ENCODE peak calls at places on chromosomes 13 and 19, in seven cellular contexts. One of them, this sample, is unnamed.

GRCh38 chr13:105543742-105544141 is 991.7 kb downstream of the EFNB2 start:
- DNase-seq in iris pigment epithelial cell: peak
- DNase-seq in progenitor cell of endocrine pancreas: no peak
- DNase-seq in HTR-8/SVneo: no peak
- DNase-seq in left lung: no peak
- DNase-seq in AG10803: no peak
- DNase-seq in glutamatergic neuron: no peak
- DNase-seq in this sample: no peak

GRCh38 chr19:17775245-17775927 is 19.6 kb upstream of the B3GNT3 start:
- DNase-seq in iris pigment epithelial cell: peak
- DNase-seq in progenitor cell of endocrine pancreas: peak
- DNase-seq in HTR-8/SVneo: peak
- DNase-seq in left lung: no peak
- DNase-seq in AG10803: peak
- DNase-seq in glutamatergic neuron: peak
- DNase-seq in this sample: peak

GRCh38 chr19:18866800-18867123 is 29.2 kb downstream of the CERS1 start:
- DNase-seq in iris pigment epithelial cell: no peak
- DNase-seq in progenitor cell of endocrine pancreas: no peak
- DNase-seq in HTR-8/SVneo: no peak
- DNase-seq in left lung: no peak
- DNase-seq in AG10803: no peak
- DNase-seq in glutamatergic neuron: no peak
- DNase-seq in this sample: no peak

GRCh38 chr19:19627716-19628498 is at the start of gene LPAR2:
- DNase-seq in iris pigment epithelial cell: no peak
- DNase-seq in progenitor cell of endocrine pancreas: peak
- DNase-seq in HTR-8/SVneo: no peak
- DNase-seq in left lung: peak
- DNase-seq in AG10803: no peak
- DNase-seq in glutamatergic neuron: peak
- DNase-seq in this sample: peak

GRCh38 chr19:1161716-1162115 is 12.4 kb downstream of the SBNO2 start:
- DNase-seq in iris pigment epithelial cell: peak
- DNase-seq in progenitor cell of endocrine pancreas: no peak
- DNase-seq in HTR-8/SVneo: no peak
- DNase-seq in left lung: peak
- DNase-seq in AG10803: no peak
- DNase-seq in glutamatergic neuron: no peak
- DNase-seq in this sample: peak

GRCh38 chr13:21689097-21689496 is 18.2 kb downstream of the FGF9 start:
- DNase-seq in iris pigment epithelial cell: no peak
- DNase-seq in progenitor cell of endocrine pancreas: no peak
- DNase-seq in HTR-8/SVneo: no peak
- DNase-seq in left lung: no peak
- DNase-seq in AG10803: no peak
- DNase-seq in glutamatergic neuron: no peak
- DNase-seq in this sample: no peak

GRCh38 chr19:40695881-40696280 is 5.4 kb upstream of the NUMBL start:
- DNase-seq in iris pigment epithelial cell: no peak
- DNase-seq in progenitor cell of endocrine pancreas: no peak
- DNase-seq in HTR-8/SVneo: no peak
- DNase-seq in left lung: no peak
- DNase-seq in AG10803: no peak
- DNase-seq in glutamatergic neuron: no peak
- DNase-seq in this sample: no peak

GRCh38 chr19:8004723-8005513 is 523 bp downstream of the ELAVL1 start:
- DNase-seq in iris pigment epithelial cell: peak
- DNase-seq in progenitor cell of endocrine pancreas: no peak
- DNase-seq in HTR-8/SVneo: no peak
- DNase-seq in left lung: peak
- DNase-seq in AG10803: peak
- DNase-seq in glutamatergic neuron: peak
- DNase-seq in this sample: no peak

GRCh38 chr13:69010789-69011188 is 1096.8 kb upstream of the ATXN8OS start:
- DNase-seq in iris pigment epithelial cell: no peak
- DNase-seq in progenitor cell of endocrine pancreas: no peak
- DNase-seq in HTR-8/SVneo: no peak
- DNase-seq in left lung: no peak
- DNase-seq in AG10803: no peak
- DNase-seq in glutamatergic neuron: no peak
- DNase-seq in this sample: no peak

GRCh38 chr19:29854033-29854432 is 42.2 kb downstream of the CCNE1 start:
- DNase-seq in iris pigment epithelial cell: no peak
- DNase-seq in progenitor cell of endocrine pancreas: no peak
- DNase-seq in HTR-8/SVneo: no peak
- DNase-seq in left lung: no peak
- DNase-seq in AG10803: no peak
- DNase-seq in glutamatergic neuron: no peak
- DNase-seq in this sample: no peak

GRCh38 chr13:111415765-111416164 is 95.3 kb downstream of the TEX29 start:
- DNase-seq in iris pigment epithelial cell: no peak
- DNase-seq in progenitor cell of endocrine pancreas: no peak
- DNase-seq in HTR-8/SVneo: no peak
- DNase-seq in left lung: no peak
- DNase-seq in AG10803: no peak
- DNase-seq in glutamatergic neuron: no peak
- DNase-seq in this sample: no peak

GRCh38 chr13:95485518-95486144 is 66.9 kb upstream of the CLDN10 start:
- DNase-seq in iris pigment epithelial cell: no peak
- DNase-seq in progenitor cell of endocrine pancreas: no peak
- DNase-seq in HTR-8/SVneo: no peak
- DNase-seq in left lung: no peak
- DNase-seq in AG10803: no peak
- DNase-seq in glutamatergic neuron: no peak
- DNase-seq in this sample: no peak

GRCh38 chr19:47107201-47107952 is 6.2 kb downstream of the ZC3H4 start:
- DNase-seq in iris pigment epithelial cell: peak
- DNase-seq in progenitor cell of endocrine pancreas: no peak
- DNase-seq in HTR-8/SVneo: no peak
- DNase-seq in left lung: no peak
- DNase-seq in AG10803: no peak
- DNase-seq in glutamatergic neuron: no peak
- DNase-seq in this sample: no peak

GRCh38 chr19:8145969-8146368 is 3.4 kb downstream of the FBN3 start:
- DNase-seq in iris pigment epithelial cell: no peak
- DNase-seq in progenitor cell of endocrine pancreas: no peak
- DNase-seq in HTR-8/SVneo: no peak
- DNase-seq in left lung: peak
- DNase-seq in AG10803: no peak
- DNase-seq in glutamatergic neuron: no peak
- DNase-seq in this sample: no peak

GRCh38 chr13:26787961-26788360 is 27.4 kb upstream of the GPR12 start:
- DNase-seq in iris pigment epithelial cell: no peak
- DNase-seq in progenitor cell of endocrine pancreas: no peak
- DNase-seq in HTR-8/SVneo: no peak
- DNase-seq in left lung: no peak
- DNase-seq in AG10803: no peak
- DNase-seq in glutamatergic neuron: no peak
- DNase-seq in this sample: no peak

GRCh38 chr19:17234911-17235617 is 9.0 kb downstream of the OCEL1 start:
- DNase-seq in iris pigment epithelial cell: peak
- DNase-seq in progenitor cell of endocrine pancreas: no peak
- DNase-seq in HTR-8/SVneo: peak
- DNase-seq in left lung: peak
- DNase-seq in AG10803: peak
- DNase-seq in glutamatergic neuron: no peak
- DNase-seq in this sample: peak

GRCh38 chr13:55464222-55464621 is 1676.5 kb upstream of the PRR20A start:
- DNase-seq in iris pigment epithelial cell: no peak
- DNase-seq in progenitor cell of endocrine pancreas: no peak
- DNase-seq in HTR-8/SVneo: no peak
- DNase-seq in left lung: no peak
- DNase-seq in AG10803: no peak
- DNase-seq in glutamatergic neuron: no peak
- DNase-seq in this sample: no peak

GRCh38 chr13:72536668-72537399 is 190.6 kb downstream of the MZT1 start:
- DNase-seq in iris pigment epithelial cell: no peak
- DNase-seq in progenitor cell of endocrine pancreas: no peak
- DNase-seq in HTR-8/SVneo: no peak
- DNase-seq in left lung: no peak
- DNase-seq in AG10803: no peak
- DNase-seq in glutamatergic neuron: no peak
- DNase-seq in this sample: peak